ENCODE peak calls at places on chromosomes 6 and 20, in ten cellular contexts. N is HS-5, J is body of pancreas, M is progenitor cell of endocrine pancreas, G is nephron progenitor cell, W is amygdala, Z is left cardiac atrium, H is ACHN, E is frontal cortex, K is immature natural killer cell. I is an unnamed sample.

GRCh38 chr20:44624743-44625271 is 26.7 kb downstream of the ADA start:
- DNase-seq in Z (no peak), K (no peak), G (no peak), N (no peak), J (no peak), M (no peak), H (no peak), W (no peak), E (no peak), I (no peak)

GRCh38 chr20:50153500-50154377 is at the start of gene PEDS1:
- DNase-seq in E (peak; percentile 99), G (peak; percentile 88), M (peak; percentile 83), H (peak; percentile 86), J (peak; percentile 91), K (peak; percentile 87), N (peak; percentile 95), W (peak; percentile 34), Z (peak; percentile 94), I (peak; percentile 96)

GRCh38 chr20:48648482-48649051 is 179.2 kb downstream of the PREX1 start:
- DNase-seq in N (no peak), Z (no peak), W (no peak), J (no peak), H (no peak), K (no peak), G (no peak), E (no peak), M (no peak), I (peak; percentile 56)

GRCh38 chr6:10316327-10316726 is 98.5 kb downstream of the TFAP2A start:
- DNase-seq in Z (no peak), M (no peak), H (no peak), E (peak; percentile 32), G (no peak), J (no peak), N (no peak), K (no peak), W (no peak), I (peak; percentile 67)

GRCh38 chr6:111997078-111997862 is 56.6 kb upstream of the CCN6 start:
- DNase-seq in M (peak; percentile 65), H (peak; percentile 62), W (no peak), N (no peak), G (peak; percentile 80), K (peak; percentile 81), Z (peak; percentile 86), E (peak; percentile 58), J (peak; percentile 73), I (peak; percentile 82)

GRCh38 chr6:29631209-29631810 is 1.7 kb downstream of the GABBR1 start:
- DNase-seq in G (peak; percentile 29), M (no peak), Z (no peak), J (no peak), N (no peak), W (no peak), H (no peak), K (no peak), E (no peak), I (no peak)

GRCh38 chr6:68391953-68392352 is 243.1 kb upstream of the ADGRB3 start:
- DNase-seq in H (no peak), J (no peak), E (no peak), G (no peak), Z (no peak), N (no peak), K (no peak), W (no peak), M (no peak), I (no peak)

GRCh38 chr6:127176175-127176574 is 57.7 kb downstream of the RSPO3 start:
- DNase-seq in J (no peak), W (no peak), E (no peak), K (no peak), H (no peak), M (no peak), N (no peak), G (no peak), Z (no peak), I (no peak)

GRCh38 chr6:148166339-148166949 is 176.2 kb upstream of the SASH1 start:
- DNase-seq in Z (no peak), J (no peak), W (no peak), G (no peak), E (peak; percentile 32), N (no peak), H (peak; percentile 51), K (peak; percentile 3), M (no peak), I (no peak)

GRCh38 chr6:1481326-1481725 is 92.0 kb downstream of the FOXF2 start:
- DNase-seq in Z (no peak), G (no peak), K (no peak), H (peak; percentile 90), W (no peak), E (no peak), N (peak; percentile 95), M (no peak), J (no peak), I (no peak)

GRCh38 chr6:34146801-34147592 is 1.1 kb upstream of the GRM4 start:
- DNase-seq in N (no peak), W (no peak), H (peak; percentile 57), M (no peak), K (no peak), E (no peak), J (no peak), G (no peak), Z (no peak), I (no peak)

GRCh38 chr20:7497985-7498384 is 442.3 kb downstream of the HAO1 start:
- DNase-seq in N (peak; percentile 95), G (no peak), H (peak; percentile 76), Z (no peak), J (no peak), W (no peak), K (no peak), M (no peak), E (no peak), I (peak; percentile 4)

GRCh38 chr6:157990321-157991066 is 8.8 kb downstream of the SYNJ2 start:
- DNase-seq in N (no peak), G (no peak), W (no peak), H (no peak), J (no peak), M (no peak), Z (peak; percentile 16), K (no peak), E (no peak), I (no peak)

GRCh38 chr6:154650351-154650750 is 82.9 kb upstream of the SCAF8 start:
- DNase-seq in H (no peak), J (no peak), M (no peak), W (no peak), Z (no peak), N (no peak), G (no peak), E (no peak), K (no peak), I (no peak)

GRCh38 chr6:159788757-159789376 is 535 bp downstream of the TCP1 start:
- DNase-seq in G (peak; percentile 60), H (peak; percentile 42), K (peak; percentile 30), E (no peak), Z (peak; percentile 53), M (no peak), W (no peak), N (no peak), J (peak; percentile 54), I (peak; percentile 25)

GRCh38 chr20:47493175-47493953 is 8.3 kb upstream of the NCOA3 start:
- DNase-seq in E (no peak), H (peak; percentile 24), G (no peak), M (no peak), Z (peak; percentile 91), K (no peak), W (no peak), N (peak; percentile 96), J (peak; percentile 93), I (peak; percentile 95)

GRCh38 chr20:38680492-38681118 is 43.7 kb upstream of the SLC32A1 start:
- DNase-seq in G (peak; percentile 84), K (peak; percentile 38), Z (peak; percentile 26), N (no peak), M (peak; percentile 62), W (no peak), H (peak; percentile 47), E (no peak), J (no peak), I (peak; percentile 65)

GRCh38 chr20:12644481-12644880 is 364.3 kb upstream of the SPTLC3 start:
- DNase-seq in M (no peak), G (no peak), W (no peak), E (no peak), J (no peak), K (no peak), N (no peak), H (no peak), Z (no peak), I (no peak)

GRCh38 chr6:9178066-9178465 is 742.7 kb upstream of the SLC35B3 start:
- DNase-seq in J (no peak), H (no peak), M (no peak), Z (no peak), N (no peak), E (no peak), W (no peak), G (no peak), K (no peak), I (no peak)

GRCh38 chr6:17103715-17104114 is 1.9 kb downstream of the STMND1 start:
- DNase-seq in G (no peak), E (no peak), N (no peak), H (peak; percentile 4), M (no peak), W (no peak), J (no peak), Z (no peak), K (no peak), I (no peak)

GRCh38 chr6:85660181-85660611 is 17.5 kb upstream of the SYNCRIP start:
- DNase-seq in N (peak; percentile 91), H (peak; percentile 89), W (no peak), Z (no peak), K (no peak), E (no peak), J (no peak), G (no peak), M (no peak), I (no peak)

GRCh38 chr6:109671721-109672120 is 19.3 kb downstream of the AK9 start:
- DNase-seq in W (no peak), K (no peak), J (no peak), G (no peak), Z (no peak), M (no peak), E (no peak), N (peak; percentile 43), H (no peak), I (no peak)

GRCh38 chr20:31764641-31765305 is 25.7 kb downstream of the TPX2 start:
- DNase-seq in Z (no peak), G (no peak), K (no peak), W (no peak), J (no peak), E (no peak), N (no peak), M (no peak), H (no peak), I (no peak)

GRCh38 chr6:24949020-24949569 is 13.3 kb upstream of the RIPOR2 start:
- DNase-seq in J (no peak), H (no peak), M (no peak), N (no peak), G (no peak), Z (no peak), E (no peak), K (peak; percentile 76), W (no peak), I (no peak)

GRCh38 chr6:62035952-62036351 is 250.1 kb downstream of the KHDRBS2 start:
- DNase-seq in H (no peak), K (no peak), E (no peak), G (no peak), W (no peak), N (no peak), Z (no peak), M (no peak), J (no peak), I (no peak)

GRCh38 chr20:35743693-35744491 is 1.8 kb upstream of the RBM39 start:
- DNase-seq in K (peak; percentile 39), N (no peak), M (no peak), H (no peak), W (no peak), E (no peak), J (no peak), G (peak; percentile 17), Z (no peak), I (no peak)

GRCh38 chr20:49935746-49936152 is 448 bp upstream of the RNF114 start:
- DNase-seq in J (no peak), M (no peak), Z (no peak), W (no peak), K (no peak), E (no peak), H (no peak), N (no peak), G (no peak), I (no peak)

I was measured in Calu3.